ENCODE peak calls at places on chromosomes 6 and 20, in ten cellular contexts. D is astrocyte of the spinal cord; Z is CD8-positive, alpha-beta T cell; C is cardiac muscle cell; F is epithelial cell of proximal tubule; P is H9; R is A549; M is endothelial cell; X is heart left ventricle; J is GM06990. B is an unnamed sample.
A peak's percentile ranks its signal among the peaks of the same experiment; 100 is the strongest.

GRCh38 chr6:129476810-129477209 is 233.2 kb downstream of the ARHGAP18 start:
- DNase-seq in R (no peak), M (no peak), X (no peak), P (no peak), J (no peak), Z (no peak), D (no peak), F (no peak), C (no peak), B (no peak)

GRCh38 chr6:34350937-34351217 is 41.6 kb downstream of the NUDT3 start:
- DNase-seq in R (no peak), P (no peak), X (no peak), C (no peak), J (no peak), D (no peak), M (no peak), F (no peak), Z (no peak), B (no peak)

GRCh38 chr6:84346372-84346771 is 118.9 kb upstream of the CEP162 start:
- DNase-seq in D (no peak), J (no peak), C (no peak), X (no peak), P (no peak), Z (no peak), R (no peak), F (no peak), M (no peak), B (no peak)

GRCh38 chr6:122122202-122122601 is 277.2 kb upstream of the HSF2 start:
- DNase-seq in C (no peak), R (no peak), M (no peak), D (no peak), Z (no peak), P (no peak), X (no peak), J (no peak), F (no peak), B (no peak)

GRCh38 chr6:106134906-106135634 is 48.9 kb downstream of the PRDM1 start:
- DNase-seq in C (no peak), Z (no peak), M (no peak), X (no peak), F (no peak), R (peak; percentile 48), J (no peak), P (no peak), D (peak; percentile 32), B (no peak)

GRCh38 chr6:155493026-155493693 is 37.5 kb upstream of the NOX3 start:
- DNase-seq in M (no peak), F (no peak), C (no peak), J (peak; percentile 10), R (no peak), P (no peak), Z (no peak), X (no peak), D (no peak), B (no peak)

GRCh38 chr20:46253391-46253790 is 54.9 kb downstream of the CDH22 start:
- DNase-seq in M (peak; percentile 22), C (no peak), X (no peak), D (no peak), R (peak; percentile 46), Z (no peak), P (peak; percentile 63), J (no peak), F (no peak), B (no peak)

GRCh38 chr6:39520411-39520810 is 197.9 kb upstream of the KCNK16 start:
- DNase-seq in D (no peak), R (no peak), M (no peak), X (no peak), P (no peak), Z (no peak), C (no peak), F (no peak), J (no peak), B (no peak)

GRCh38 chr6:125245523-125246264 is 56.1 kb downstream of the HDDC2 start:
- DNase-seq in M (no peak), Z (no peak), X (no peak), F (no peak), J (no peak), C (no peak), P (peak; percentile 56), D (no peak), R (no peak), B (no peak)

GRCh38 chr6:34447381-34447780 is 18.5 kb upstream of the PACSIN1 start:
- DNase-seq in F (no peak), P (no peak), M (no peak), D (no peak), Z (no peak), C (no peak), X (no peak), R (no peak), J (no peak), B (no peak)

GRCh38 chr6:89145461-89145961 is 344 bp upstream of the PM20D2 start:
- DNase-seq in X (no peak), M (no peak), D (peak; percentile 41), Z (no peak), C (no peak), J (no peak), R (peak; percentile 29), P (no peak), F (no peak), B (no peak)

GRCh38 chr6:35084511-35085203 is 56.5 kb downstream of the TCP11 start:
- DNase-seq in M (no peak), F (no peak), R (no peak), C (no peak), D (no peak), J (no peak), Z (no peak), P (no peak), X (peak; percentile 14), B (peak; percentile 55)

GRCh38 chr6:42043787-42044475 is 6.4 kb upstream of the TAF8 start:
- DNase-seq in J (peak; percentile 75), C (peak; percentile 91), P (peak; percentile 91), F (no peak), D (peak; percentile 83), R (peak; percentile 82), X (peak; percentile 87), Z (peak; percentile 82), M (peak; percentile 93), B (peak; percentile 92)

DNA sequence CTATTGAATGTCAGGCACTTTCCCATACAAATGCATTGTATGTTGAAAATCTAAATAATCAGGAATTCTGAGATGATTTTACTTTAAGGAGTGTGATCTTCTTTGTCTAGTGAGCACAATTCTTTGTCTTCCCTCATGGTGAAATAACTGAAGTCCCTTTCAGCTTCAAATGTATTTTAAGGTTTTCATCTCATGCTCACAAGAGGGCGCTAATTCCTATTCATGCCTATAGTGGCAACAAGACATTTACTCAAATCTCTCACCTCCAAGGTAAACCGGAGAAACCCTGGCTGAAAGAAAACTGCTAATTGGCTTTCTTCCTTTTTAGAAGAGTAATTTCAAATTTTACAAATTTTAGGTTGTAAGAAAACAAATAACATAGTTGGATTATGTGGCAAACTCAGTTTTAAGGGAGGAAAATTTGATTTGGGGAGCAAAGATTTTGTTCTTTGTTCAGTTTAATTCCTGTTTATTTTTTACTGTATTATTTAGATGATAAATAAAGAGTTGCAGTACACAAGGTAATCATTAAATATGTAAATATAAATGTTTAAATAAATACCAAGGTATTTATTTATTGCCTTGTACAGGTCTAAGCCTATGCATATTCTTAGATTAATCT is 69.1 kb downstream of the SLC35F1 start:
- DNase-seq in F (peak; percentile 4), J (no peak), X (no peak), Z (no peak), R (peak; percentile 54), D (peak; percentile 57), C (peak; percentile 81), P (no peak), M (peak; percentile 33), B (no peak)
- TF ChIP-seq CTCF in F (peak; percentile 76), J (peak; percentile 65), X (peak; percentile 72), Z (peak; percentile 56), R (peak; percentile 52), D (peak; percentile 66), C (peak; percentile 67), P (peak; percentile 79), M (peak; percentile 68), B (peak; percentile 88)

GRCh38 chr20:15711177-15711576 is 862.1 kb downstream of the KIF16B start:
- DNase-seq in P (no peak), D (no peak), R (no peak), X (no peak), J (no peak), C (no peak), F (no peak), M (no peak), Z (no peak), B (no peak)

GRCh38 chr20:15703171-15703911 is 869.9 kb downstream of the KIF16B start:
- DNase-seq in C (no peak), D (peak; percentile 84), M (no peak), R (peak; percentile 50), F (peak; percentile 13), P (no peak), J (no peak), X (no peak), Z (no peak), B (no peak)

GRCh38 chr20:15706719-15707118 is 866.5 kb downstream of the KIF16B start:
- DNase-seq in J (no peak), F (no peak), D (no peak), Z (no peak), P (no peak), X (no peak), M (no peak), R (no peak), C (no peak), B (no peak)

GRCh38 chr20:15705975-15706374 is 867.3 kb downstream of the KIF16B start:
- DNase-seq in R (no peak), C (no peak), M (no peak), D (no peak), F (no peak), J (no peak), P (no peak), X (no peak), Z (no peak), B (no peak)

GRCh38 chr20:15708984-15709598 is 864.2 kb downstream of the KIF16B start:
- DNase-seq in C (peak; percentile 47), X (peak; percentile 24), R (peak; percentile 59), P (peak; percentile 82), F (no peak), M (peak; percentile 72), D (no peak), Z (no peak), J (peak; percentile 28), B (no peak)
- TF ChIP-seq CTCF in C (peak; percentile 49), X (peak; percentile 50), R (peak; percentile 51), P (peak; percentile 95), F (peak; percentile 71), M (peak; percentile 69), D (peak; percentile 63), Z (no peak), J (peak; percentile 93), B (peak; percentile 81)

DNA sequence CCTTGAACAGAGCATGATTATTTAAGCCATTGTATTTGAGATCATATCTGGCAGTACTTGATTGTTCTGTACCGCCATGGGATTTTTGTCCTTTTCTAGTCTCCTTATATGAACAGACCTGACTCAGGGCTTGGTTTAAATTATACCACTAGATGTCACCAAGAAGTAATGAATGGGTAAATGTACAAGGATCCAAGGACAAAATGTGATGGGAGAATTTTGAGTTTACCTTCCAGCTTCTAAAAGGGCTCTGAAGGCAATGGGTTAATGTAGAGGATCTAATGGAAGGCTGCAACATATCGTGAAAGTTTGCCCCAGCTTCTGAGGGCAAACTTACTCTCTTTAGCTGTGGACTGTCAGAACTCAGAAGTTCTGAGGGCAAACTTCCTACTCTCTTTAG is 12.0 kb downstream of the RNF8 start:
- DNase-seq in Z (no peak), R (no peak), F (no peak), J (no peak), M (no peak), P (no peak), D (peak; percentile 26), X (no peak), C (no peak), B (no peak)
- TF ChIP-seq CTCF in Z (no peak), R (peak; percentile 13), F (peak; percentile 25), J (no peak), M (no peak), P (no peak), D (peak; percentile 21), X (peak; percentile 47), C (peak; percentile 33), B (peak; percentile 30)

GRCh38 chr20:23078994-23079364 is 7.1 kb downstream of the CD93 start:
- DNase-seq in P (peak; percentile 64), M (no peak), R (peak; percentile 16), F (no peak), X (no peak), C (peak; percentile 32), J (no peak), D (no peak), Z (no peak), B (no peak)
- TF ChIP-seq CTCF in P (peak; percentile 81), M (peak; percentile 29), R (peak; percentile 35), F (peak; percentile 32), X (no peak), C (peak; percentile 38), J (peak; percentile 71), D (peak; percentile 26), Z (no peak), B (peak; percentile 63)

B was measured in type B pancreatic cell.